ENCODE peak calls at places on chromosomes 16 and 17, in seven cellular contexts. J is HCT116, H is K562, G is SK-N-SH, X is H1, D is HepG2, Q is GM12878. E is an unnamed sample.

GRCh38 chr16:85912271-85912974 is 13.5 kb downstream of the IRF8 start:
- DNase-seq in Q (no peak), D (no peak), H (no peak), X (no peak), J (no peak), G (no peak), E (no peak)

GRCh38 chr17:65638221-65638940 is 76.9 kb upstream of the AXIN2 start:
- DNase-seq in X (no peak), Q (no peak), J (no peak), D (peak), G (no peak), H (no peak), E (no peak)

GRCh38 chr16:16004314-16004749 is 54.9 kb downstream of the ABCC1 start:
- DNase-seq in X (no peak), D (no peak), Q (no peak), G (no peak), J (no peak), H (no peak), E (no peak)

GRCh38 chr17:75950850-75951554 is 10.2 kb upstream of the FBF1 start:
- DNase-seq in X (no peak), H (peak), J (no peak), G (no peak), Q (no peak), D (no peak), E (no peak)

GRCh38 chr16:84800118-84800517 is 19.7 kb upstream of the CRISPLD2 start:
- DNase-seq in Q (no peak), H (no peak), J (no peak), X (no peak), D (no peak), G (no peak), E (no peak)

GRCh38 chr17:19748807-19749193 is 702 bp upstream of the ALDH3A1 start:
- DNase-seq in Q (no peak), X (no peak), D (no peak), H (no peak), G (no peak), J (no peak), E (no peak)

GRCh38 chr17:38439436-38439835 is 11.2 kb downstream of the ARHGAP23 start:
- DNase-seq in H (no peak), D (no peak), Q (no peak), X (no peak), J (no peak), G (no peak), E (no peak)

GRCh38 chr16:49120631-49121030 is 161.0 kb downstream of the CBLN1 start:
- DNase-seq in Q (no peak), J (no peak), D (no peak), H (no peak), G (no peak), X (no peak), E (no peak)

GRCh38 chr17:29766796-29767327 is 144.2 kb upstream of the CORO6 start:
- DNase-seq in J (no peak), X (no peak), Q (no peak), G (no peak), D (no peak), H (no peak), E (no peak)

GRCh38 chr17:36105718-36106117 is 2.1 kb downstream of the CCL4 start:
- DNase-seq in X (no peak), H (no peak), G (no peak), J (no peak), Q (no peak), D (no peak), E (no peak)

GRCh38 chr17:36112572-36112971 is 8.9 kb downstream of the CCL4 start:
- DNase-seq in Q (no peak), H (no peak), D (no peak), G (no peak), J (no peak), X (no peak), E (no peak)

GRCh38 chr17:36104601-36105000 is 974 bp downstream of the CCL4 start:
- DNase-seq in G (no peak), X (no peak), H (no peak), D (no peak), Q (no peak), J (no peak), E (no peak)

DNA sequence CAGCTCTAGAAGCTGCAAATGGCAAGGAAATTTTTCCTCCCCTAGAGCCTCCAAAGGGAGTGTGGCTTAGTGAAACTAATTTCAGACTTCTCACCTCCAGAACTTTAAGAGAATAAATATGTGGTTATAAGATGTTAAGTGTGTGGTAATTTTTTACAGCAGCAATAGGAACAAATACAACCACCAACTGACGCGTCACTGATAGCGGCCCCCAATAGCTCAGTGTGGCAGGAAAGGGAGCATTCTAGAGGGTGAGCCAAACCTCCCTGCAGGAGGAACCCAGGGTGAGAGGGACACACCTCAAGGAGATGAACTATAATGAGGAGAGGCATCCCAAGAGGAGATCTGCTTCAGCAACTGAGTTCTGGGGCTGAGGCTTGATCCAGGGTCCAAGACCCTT is 4.0 kb downstream of the CCL4 start:
- DNase-seq in Q (no peak), G (no peak), H (no peak), X (no peak), D (no peak), J (no peak), E (no peak)
- TF ChIP-seq SIN3A in Q (no peak), G (no peak), H (no peak), X (no peak), D (no peak), J (no peak), E (no peak)

GRCh38 chr16:4249546-4249945 is 7.7 kb upstream of the SRL start:
- DNase-seq in J (no peak), X (no peak), Q (no peak), H (peak), G (no peak), D (no peak), E (no peak)
- TF ChIP-seq SIN3A in J (no peak), X (no peak), Q (no peak), H (no peak), G (no peak), D (no peak), E (no peak)

GRCh38 chr16:50859628-50860360 is 117.9 kb downstream of the CYLD start:
- DNase-seq in H (peak), G (no peak), D (peak), X (peak), Q (no peak), J (no peak), E (no peak)
- TF ChIP-seq SIN3A in H (no peak), G (no peak), D (no peak), X (no peak), Q (no peak), J (no peak), E (no peak)

DNA sequence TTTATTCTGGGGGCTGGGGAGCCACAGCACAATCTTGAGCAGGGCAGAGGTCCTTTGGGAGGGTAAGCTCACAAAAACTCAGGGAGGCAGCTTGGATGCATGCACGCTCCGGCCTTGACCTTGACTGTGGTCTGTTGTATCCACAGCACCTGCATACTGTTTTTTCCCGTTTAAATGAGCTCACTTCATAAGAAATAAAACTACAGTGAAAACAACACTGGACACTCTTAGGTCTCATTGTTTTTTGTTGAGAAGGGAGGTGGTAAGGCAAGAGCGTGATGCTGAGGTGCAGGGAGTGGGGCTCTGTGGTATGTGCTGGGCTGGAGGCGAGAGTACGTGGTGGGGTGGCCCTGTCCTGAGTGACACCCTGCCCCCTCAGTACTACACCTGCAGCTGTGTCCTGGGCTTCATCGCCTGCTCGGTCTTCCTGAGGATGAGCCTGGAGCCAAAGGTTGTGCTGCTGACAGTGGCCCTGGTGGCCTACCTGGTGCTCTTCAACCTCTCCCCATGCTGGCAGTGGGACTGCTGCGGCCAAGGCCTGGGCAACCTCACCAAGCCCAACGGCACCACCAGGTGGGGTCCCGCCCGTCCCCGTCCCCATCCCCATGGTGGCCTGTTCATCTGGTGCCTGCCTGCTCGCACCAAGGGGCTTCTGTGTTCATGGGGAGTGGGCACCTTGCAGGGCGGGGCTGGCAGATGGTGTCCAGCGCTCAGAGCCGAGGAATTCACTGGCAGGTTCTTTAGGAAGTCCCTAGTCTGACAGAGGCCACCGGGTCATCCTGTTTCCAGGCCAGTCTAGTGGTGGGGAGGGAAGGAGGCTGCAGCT is 44.2 kb downstream of the ADCY7 start:
- DNase-seq in Q (no peak), X (peak), H (no peak), J (no peak), D (peak), G (peak), E (no peak)
- TF ChIP-seq SIN3A in Q (no peak), X (no peak), H (no peak), J (no peak), D (no peak), G (no peak), E (no peak)

GRCh38 chr17:72176516-72176851 is 55.7 kb downstream of the SOX9 start:
- DNase-seq in J (no peak), Q (no peak), D (no peak), G (no peak), H (no peak), X (no peak), E (no peak)
- TF ChIP-seq SIN3A in J (no peak), Q (no peak), D (no peak), G (no peak), H (no peak), X (no peak), E (no peak)

GRCh38 chr16:70720431-70721201 is 34.8 kb upstream of the MTSS2 start:
- DNase-seq in G (no peak), J (no peak), X (no peak), Q (no peak), D (no peak), H (no peak), E (no peak)

GRCh38 chr16:70715113-70715711 is 29.4 kb upstream of the MTSS2 start:
- DNase-seq in X (no peak), H (no peak), D (no peak), J (no peak), Q (no peak), G (peak), E (no peak)

GRCh38 chr16:70715860-70716357 is 30.1 kb upstream of the MTSS2 start:
- DNase-seq in J (no peak), X (no peak), D (no peak), G (peak), H (no peak), Q (no peak), E (no peak)

GRCh38 chr16:70717065-70717464 is 31.2 kb upstream of the MTSS2 start:
- DNase-seq in J (no peak), D (no peak), X (no peak), Q (no peak), G (no peak), H (no peak), E (no peak)

GRCh38 chr16:70717817-70718216 is 32.0 kb upstream of the MTSS2 start:
- DNase-seq in D (no peak), X (no peak), Q (no peak), J (no peak), H (no peak), G (no peak), E (no peak)
- TF ChIP-seq SIN3A in D (no peak), X (no peak), Q (no peak), J (no peak), H (no peak), G (no peak), E (no peak)

DNA sequence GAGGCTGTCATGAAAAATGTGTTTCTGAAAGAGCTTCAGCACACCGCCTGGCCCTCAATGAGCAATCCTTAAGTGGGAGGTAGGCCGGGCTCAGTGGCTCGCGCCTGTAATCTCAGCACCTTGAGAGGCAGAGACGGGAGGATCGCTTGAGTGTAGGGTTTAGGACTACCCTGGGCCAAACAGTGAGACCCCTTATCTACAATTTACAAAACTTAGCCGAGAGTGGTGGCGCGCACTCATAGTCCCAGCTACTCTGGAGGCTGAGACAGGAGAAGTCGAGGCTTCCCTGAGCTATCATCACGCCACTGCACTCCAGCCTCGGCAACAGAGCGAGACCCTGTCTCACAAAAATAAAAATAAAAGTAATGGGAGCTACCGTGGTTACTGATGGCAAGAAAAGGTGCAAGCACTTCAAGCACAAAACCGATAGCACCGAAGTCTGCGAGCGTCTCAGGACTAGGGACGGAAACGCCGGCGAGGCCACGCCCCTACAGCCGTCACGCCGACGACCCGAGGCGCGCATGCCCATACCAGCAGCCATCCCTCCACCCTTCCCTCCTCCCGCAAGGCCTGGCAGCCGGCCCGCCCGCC is 622 bp downstream of the THUMPD1 start:
- DNase-seq in G (peak), Q (peak), H (peak), D (peak), J (peak), X (peak), E (peak)
- TF ChIP-seq SIN3A in G (no peak), Q (no peak), H (no peak), D (no peak), J (no peak), X (no peak), E (no peak)

GRCh38 chr17:1110524-1110843 is 69.3 kb downstream of the ABR start:
- DNase-seq in G (no peak), H (no peak), D (no peak), J (no peak), Q (no peak), X (peak), E (no peak)

GRCh38 chr17:1111599-1112443 is 68.0 kb downstream of the ABR start:
- DNase-seq in G (peak), J (no peak), Q (no peak), H (no peak), D (no peak), X (no peak), E (no peak)

GRCh38 chr17:1109606-1110523 is 69.9 kb downstream of the ABR start:
- DNase-seq in D (peak), Q (no peak), J (no peak), G (peak), X (peak), H (no peak), E (no peak)

GRCh38 chr17:1112875-1113274 is 66.9 kb downstream of the ABR start:
- DNase-seq in G (no peak), Q (no peak), H (peak), J (no peak), X (peak), D (no peak), E (no peak)

DNA sequence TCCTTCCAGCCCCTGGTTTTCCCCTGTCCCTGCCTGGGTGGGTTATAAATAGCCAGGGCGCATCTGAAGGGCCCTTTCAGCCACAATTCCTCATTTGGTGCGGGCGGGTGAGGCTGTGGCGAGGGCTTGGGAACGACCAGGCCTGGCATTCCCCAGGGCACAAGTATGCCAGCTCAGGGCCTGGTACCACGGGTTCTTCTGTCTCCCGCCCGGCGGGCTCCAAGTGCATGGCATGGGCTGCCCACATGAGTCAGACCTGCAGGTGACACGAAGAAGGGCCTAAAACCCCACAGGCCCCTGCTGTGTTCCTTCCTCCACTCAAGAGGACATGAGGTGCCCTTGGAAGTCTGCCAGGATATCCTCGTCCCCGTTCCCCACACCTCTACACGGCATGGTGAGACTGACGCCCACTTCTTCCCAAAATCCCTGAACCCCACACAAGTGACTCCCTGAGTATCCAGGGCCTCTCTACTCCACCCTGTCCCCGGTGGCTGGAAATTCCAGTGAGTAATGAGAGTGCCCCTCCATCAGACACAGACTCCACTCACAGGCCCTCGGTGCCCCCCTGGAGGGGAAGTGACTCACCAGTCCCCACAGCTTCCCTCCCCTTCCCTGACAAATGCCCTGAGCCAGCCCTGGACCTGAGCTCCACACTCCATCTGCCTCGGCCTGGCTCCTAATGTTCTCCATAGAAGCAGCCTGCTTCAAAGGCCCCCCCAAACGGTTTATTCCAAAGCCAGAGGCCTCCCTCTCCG is 68.8 kb downstream of the ABR start:
- DNase-seq in X (peak), G (peak), H (no peak), Q (no peak), D (peak), J (peak), E (peak)
- TF ChIP-seq SIN3A in X (no peak), G (no peak), H (no peak), Q (no peak), D (no peak), J (peak), E (no peak)

GRCh38 chr16:82133798-82134197 is 36.2 kb downstream of the MPHOSPH6 start:
- DNase-seq in G (no peak), Q (no peak), D (no peak), J (no peak), H (no peak), X (no peak), E (no peak)
- TF ChIP-seq SIN3A in G (no peak), Q (no peak), D (no peak), J (no peak), H (no peak), X (no peak), E (no peak)